ENCODE peak calls at places on chromosomes 7 and 10, in four cellular contexts. H is AG09309, N is psoas muscle, C is left lung. W is an unnamed sample.

GRCh38 chr10:69846252-69847000 is 44.7 kb downstream of the COL13A1 start:
- DNase-seq in H (no peak), N (peak), C (no peak), W (peak)

GRCh38 chr7:44222776-44223261 is 22.0 kb downstream of the YKT6 start:
- DNase-seq in H (no peak), N (peak), C (peak), W (no peak)

GRCh38 chr7:96236198-96237039 is 85.5 kb downstream of the SLC25A13 start:
- DNase-seq in H (no peak), N (peak), C (no peak), W (no peak)

GRCh38 chr7:157668221-157668883 is 331.5 kb downstream of the DNAJB6 start:
- DNase-seq in H (no peak), N (no peak), C (peak), W (no peak)

GRCh38 chr7:94050046-94050445 is 45.9 kb upstream of the BET1 start:
- DNase-seq in H (no peak), N (no peak), C (no peak), W (no peak)

GRCh38 chr7:34425194-34425593 is 232.8 kb upstream of the NPSR1 start:
- DNase-seq in H (no peak), N (no peak), C (no peak), W (no peak)

GRCh38 chr7:25391295-25391861 is 163.1 kb upstream of the NPVF start:
- DNase-seq in H (no peak), N (no peak), C (no peak), W (no peak)

GRCh38 chr10:23493711-23494110 is 54.8 kb downstream of the OTUD1 start:
- DNase-seq in H (no peak), N (no peak), C (no peak), W (no peak)

GRCh38 chr7:110718514-110719205 is 372.3 kb upstream of the LRRN3 start:
- DNase-seq in H (no peak), N (no peak), C (no peak), W (no peak)

GRCh38 chr10:48701139-48701901 is 16.6 kb downstream of the WDFY4 start:
- DNase-seq in H (no peak), N (no peak), C (no peak), W (no peak)

GRCh38 chr7:93249749-93250148 is 17.6 kb downstream of the VPS50 start:
- DNase-seq in H (no peak), N (no peak), C (no peak), W (peak)

GRCh38 chr10:46235705-46236536 is 50.9 kb upstream of the ANTXRL start:
- DNase-seq in H (no peak), N (no peak), C (peak), W (no peak)

GRCh38 chr7:137996386-137996851 is 5.5 kb downstream of the CREB3L2 start:
- DNase-seq in H (no peak), N (peak), C (no peak), W (no peak)

GRCh38 chr7:8719102-8719501 is 285.7 kb downstream of the NXPH1 start:
- DNase-seq in H (no peak), N (no peak), C (no peak), W (no peak)

DNA sequence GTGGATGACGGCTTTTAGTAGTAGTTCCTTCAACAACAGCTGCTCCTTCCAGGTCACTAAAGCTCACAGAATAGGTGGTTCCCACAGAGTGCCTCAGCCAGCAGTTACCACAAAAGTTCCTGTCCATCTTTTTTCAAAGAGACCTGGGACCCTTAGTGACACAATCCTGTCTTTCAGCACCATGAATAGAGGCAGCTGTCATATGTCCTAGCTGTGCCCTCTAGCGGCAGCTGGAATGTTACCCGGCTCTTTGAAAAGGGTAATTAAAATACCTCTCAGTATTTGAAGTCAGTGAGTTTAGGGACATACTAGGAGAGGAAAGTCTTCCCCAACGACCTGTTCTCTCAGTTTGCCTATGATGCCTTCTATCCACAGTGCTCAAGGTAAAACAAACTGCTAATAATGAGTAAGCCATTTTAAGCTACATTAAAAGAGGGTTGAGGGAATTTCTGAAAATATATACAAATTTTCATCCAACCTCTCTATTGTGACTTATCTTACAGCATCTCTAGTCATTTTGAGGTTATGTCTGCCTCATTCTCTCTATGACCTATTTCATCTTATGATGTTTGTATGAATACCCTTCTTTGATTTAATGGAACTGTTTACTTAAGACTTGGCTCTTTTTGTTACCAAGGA is 290.8 kb downstream of the NXPH1 start:
- DNase-seq in H (no peak), N (no peak), C (no peak), W (peak)
- TF ChIP-seq CTCF in H (no peak), N (peak), C (peak), W (peak)

GRCh38 chr7:72753781-72754180 is 74.2 kb downstream of the TYW1B start:
- DNase-seq in H (no peak), N (no peak), C (no peak), W (no peak)

GRCh38 chr7:72751378-72751777 is 76.6 kb downstream of the TYW1B start:
- DNase-seq in H (no peak), N (no peak), C (no peak), W (no peak)

GRCh38 chr7:72754312-72754711 is 73.7 kb downstream of the TYW1B start:
- DNase-seq in H (no peak), N (no peak), C (no peak), W (no peak)

DNA sequence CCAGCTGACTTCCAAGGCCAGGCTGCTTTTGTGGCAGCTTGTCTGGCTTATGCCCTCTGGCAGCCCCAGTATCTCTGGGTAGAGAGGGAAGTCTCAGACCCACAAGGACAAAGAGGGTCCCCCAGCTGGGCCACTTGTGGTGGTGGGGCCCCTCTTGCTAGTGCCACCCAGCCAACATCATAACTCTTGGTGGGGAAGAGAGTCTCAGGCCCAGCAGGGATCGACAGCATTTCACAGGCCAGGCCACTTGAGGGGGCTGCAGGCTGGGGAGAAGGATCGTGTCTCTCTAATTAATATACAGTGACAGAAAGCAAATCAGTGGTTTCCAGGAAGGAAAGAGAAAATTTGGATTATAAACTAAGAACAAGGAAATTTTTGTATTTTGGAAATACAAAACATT is 76.0 kb downstream of the TYW1B start:
- DNase-seq in H (no peak), N (no peak), C (no peak), W (peak)
- TF ChIP-seq CTCF in H (peak), N (no peak), C (no peak), W (peak)

GRCh38 chr7:140239653-140239935 is 62.8 kb upstream of the KDM7A start:
- DNase-seq in H (no peak), N (no peak), C (no peak), W (no peak)
- TF ChIP-seq CTCF in H (no peak), N (no peak), C (no peak), W (no peak)

DNA sequence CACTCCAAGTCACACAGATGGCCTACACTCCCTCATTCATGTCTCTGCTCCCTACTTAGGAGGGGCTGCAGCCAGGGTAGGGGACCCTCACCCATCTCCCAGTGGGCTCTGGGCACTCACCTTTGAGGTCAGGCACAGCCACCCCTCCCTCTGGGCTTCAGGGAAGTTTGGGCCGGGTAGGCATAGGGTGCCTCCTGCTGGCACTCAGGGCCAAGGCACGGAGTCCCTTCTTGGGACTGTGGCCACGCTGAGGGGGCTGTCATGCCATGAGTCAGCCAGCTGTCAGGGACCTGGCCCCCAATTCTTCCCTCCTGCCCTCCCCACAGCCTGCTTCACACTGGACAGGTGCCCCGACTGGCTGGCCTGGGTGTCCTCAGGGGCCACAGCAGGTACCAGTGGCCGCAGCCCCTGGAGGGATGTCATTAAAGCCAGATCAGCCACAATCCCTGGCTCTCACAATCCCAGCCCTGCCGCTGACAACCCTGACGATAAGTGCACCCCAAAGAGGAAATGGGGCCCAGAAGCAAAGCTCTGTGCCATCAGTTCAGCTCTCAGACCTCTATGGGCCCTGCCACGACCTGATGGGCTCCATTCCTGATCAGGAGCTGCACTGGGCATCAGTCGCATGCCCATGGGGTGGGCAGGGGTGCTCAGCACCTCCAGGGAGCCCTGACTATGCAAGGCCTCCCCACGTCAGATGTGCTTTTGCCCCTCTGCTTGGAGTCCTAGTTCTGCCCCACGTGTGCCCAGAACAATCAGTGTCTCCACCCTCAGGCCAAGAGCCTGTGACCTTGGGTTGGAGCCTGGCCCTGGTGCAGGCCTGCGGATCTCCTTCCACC is 34.1 kb upstream of the RET start:
- DNase-seq in H (no peak), N (no peak), C (peak), W (no peak)
- TF ChIP-seq CTCF in H (no peak), N (no peak), C (no peak), W (no peak)

DNA sequence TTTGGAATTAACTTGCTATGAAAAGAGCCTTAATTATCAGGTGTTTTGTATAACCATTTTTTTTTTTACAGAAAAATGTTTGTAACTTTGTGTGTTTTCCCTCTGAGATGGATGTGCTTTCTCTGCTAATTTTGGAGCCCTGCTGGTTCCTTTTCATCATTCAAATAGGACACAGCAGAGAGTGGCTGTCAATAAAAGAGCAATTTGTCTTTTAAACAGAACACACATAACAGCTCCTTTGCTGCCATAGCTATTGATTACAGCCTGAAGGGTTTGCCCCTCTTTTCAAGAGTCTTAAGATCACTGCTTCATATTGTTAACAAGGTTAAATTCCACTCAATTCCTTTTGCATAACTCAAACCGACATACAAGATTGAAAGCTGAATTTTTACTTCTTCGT is 187.2 kb upstream of the MBL2 start:
- DNase-seq in H (no peak), N (no peak), C (no peak), W (no peak)
- TF ChIP-seq CTCF in H (no peak), N (no peak), C (no peak), W (no peak)

GRCh38 chr10:86585726-86586048 is 64.1 kb upstream of the WAPL start:
- DNase-seq in H (no peak), N (no peak), C (no peak), W (no peak)
- TF ChIP-seq CTCF in H (no peak), N (no peak), C (peak), W (no peak)

DNA sequence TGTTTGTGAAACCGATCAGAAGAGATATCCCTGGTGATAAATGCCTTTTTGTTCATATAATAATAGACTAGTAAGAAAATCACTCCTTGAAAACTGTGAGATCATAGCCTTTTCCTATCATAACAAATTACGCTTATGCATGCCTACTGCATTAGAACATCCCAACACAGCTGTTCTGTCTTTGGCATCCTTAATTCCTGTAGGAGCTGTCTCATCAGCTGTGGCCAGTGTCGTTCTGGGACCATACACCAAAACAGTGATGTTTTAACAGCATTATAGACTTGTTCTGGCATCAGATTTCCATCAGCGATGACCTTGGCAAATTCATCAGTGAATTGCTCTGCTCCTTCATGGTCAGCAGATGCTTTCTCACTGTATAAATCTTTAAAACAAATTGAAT is 423.6 kb upstream of the LRGUK start:
- DNase-seq in H (peak), N (no peak), C (no peak), W (no peak)
- TF ChIP-seq CTCF in H (no peak), N (no peak), C (no peak), W (no peak)

DNA sequence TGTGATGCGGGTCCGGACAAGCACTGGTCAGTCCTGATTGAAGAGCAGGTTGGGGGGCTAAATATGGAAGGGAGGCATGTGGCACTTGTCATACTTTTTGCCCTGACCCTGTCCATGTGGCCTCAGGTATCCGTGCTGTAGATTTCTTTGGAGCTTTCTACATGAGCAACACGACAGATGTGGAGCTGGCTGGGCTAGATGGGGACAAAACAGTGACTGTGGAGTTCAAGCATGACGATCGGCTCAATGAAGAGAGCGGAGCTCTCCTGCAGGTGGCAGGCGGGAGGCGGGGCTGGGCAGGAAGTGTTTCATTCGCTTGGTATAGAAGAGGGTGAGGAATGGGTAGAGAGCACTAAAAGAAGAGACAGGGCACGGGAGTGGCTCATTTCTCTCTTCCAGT is 13.0 kb upstream of the CHCHD1 start:
- DNase-seq in H (no peak), N (no peak), C (no peak), W (no peak)
- TF ChIP-seq CTCF in H (no peak), N (no peak), C (no peak), W (no peak)